ENCODE peak calls at places on chromosomes 4 and X, in four cellular contexts. One of them, this sample, is unnamed. For H3K4me1, the result is how much of the 10 kb centered on the place peaks cover.

GRCh38 chrX:40496728-40497127 is 84.0 kb upstream of the ATP6AP2 start:
- DNase-seq in right cardiac atrium: peak
- DNase-seq in A549: no peak
- DNase-seq in mucosa of descending colon: no peak
- DNase-seq in this sample: no peak

GRCh38 chr4:128847074-128847724 is 37.7 kb downstream of the JADE1 start:
- DNase-seq in right cardiac atrium: no peak
- DNase-seq in mucosa of descending colon: no peak
- DNase-seq in A549: no peak
- DNase-seq in this sample: no peak

GRCh38 chr4:17082186-17082585 is 183.7 kb upstream of the LDB2 start:
- DNase-seq in A549: no peak
- DNase-seq in right cardiac atrium: no peak
- DNase-seq in mucosa of descending colon: no peak
- DNase-seq in this sample: no peak

GRCh38 chrX:10048076-10048475 is 80.9 kb downstream of the CLDN34 start:
- DNase-seq in mucosa of descending colon: no peak
- DNase-seq in A549: no peak
- DNase-seq in right cardiac atrium: no peak
- DNase-seq in this sample: no peak

GRCh38 chr4:126470862-126471261 is 1156.1 kb downstream of the FAT4 start:
- DNase-seq in right cardiac atrium: no peak
- DNase-seq in A549: no peak
- DNase-seq in mucosa of descending colon: no peak
- DNase-seq in this sample: no peak

GRCh38 chrX:45172890-45173289 is 27.8 kb downstream of the DIPK2B start:
- DNase-seq in A549: peak
- DNase-seq in mucosa of descending colon: no peak
- DNase-seq in right cardiac atrium: no peak
- DNase-seq in this sample: no peak

GRCh38 chrX:118423558-118423957 is 72.1 kb upstream of the DOCK11 start:
- DNase-seq in A549: no peak
- DNase-seq in right cardiac atrium: no peak
- DNase-seq in mucosa of descending colon: no peak
- DNase-seq in this sample: no peak

GRCh38 chr4:6143603-6144181 is 56.7 kb downstream of the JAKMIP1 start:
- DNase-seq in A549: no peak
- DNase-seq in right cardiac atrium: no peak
- DNase-seq in mucosa of descending colon: no peak
- DNase-seq in this sample: no peak

GRCh38 chr4:177771645-177772044 is 329.4 kb upstream of the AGA start:
- DNase-seq in A549: no peak
- DNase-seq in right cardiac atrium: no peak
- DNase-seq in mucosa of descending colon: no peak
- DNase-seq in this sample: no peak

GRCh38 chr4:168908093-168908492 is 102.0 kb downstream of the CBR4 start:
- DNase-seq in mucosa of descending colon: no peak
- DNase-seq in A549: no peak
- DNase-seq in right cardiac atrium: no peak
- DNase-seq in this sample: no peak

GRCh38 chr4:164307262-164307661 is 446.7 kb upstream of the SMIM31 start:
- DNase-seq in A549: no peak
- DNase-seq in right cardiac atrium: no peak
- DNase-seq in mucosa of descending colon: no peak
- DNase-seq in this sample: no peak

GRCh38 chr4:116302990-116303735 is 782.2 kb downstream of the TRAM1L1 start:
- DNase-seq in right cardiac atrium: no peak
- DNase-seq in mucosa of descending colon: no peak
- DNase-seq in A549: no peak
- DNase-seq in this sample: no peak

GRCh38 chr4:122854444-122854843 is 27.8 kb downstream of the FGF2 start:
- DNase-seq in mucosa of descending colon: no peak
- DNase-seq in A549: no peak
- DNase-seq in right cardiac atrium: peak
- DNase-seq in this sample: no peak

GRCh38 chr4:122851568-122851967 is 24.9 kb downstream of the FGF2 start:
- DNase-seq in A549: no peak
- DNase-seq in right cardiac atrium: no peak
- DNase-seq in mucosa of descending colon: no peak
- DNase-seq in this sample: no peak

GRCh38 chr4:122857160-122857559 is 30.5 kb downstream of the FGF2 start:
- DNase-seq in A549: no peak
- DNase-seq in mucosa of descending colon: no peak
- DNase-seq in right cardiac atrium: no peak
- DNase-seq in this sample: no peak

GRCh38 chr4:122854860-122855259 is 28.2 kb downstream of the FGF2 start:
- DNase-seq in mucosa of descending colon: no peak
- DNase-seq in right cardiac atrium: peak
- DNase-seq in A549: no peak
- DNase-seq in this sample: no peak

DNA sequence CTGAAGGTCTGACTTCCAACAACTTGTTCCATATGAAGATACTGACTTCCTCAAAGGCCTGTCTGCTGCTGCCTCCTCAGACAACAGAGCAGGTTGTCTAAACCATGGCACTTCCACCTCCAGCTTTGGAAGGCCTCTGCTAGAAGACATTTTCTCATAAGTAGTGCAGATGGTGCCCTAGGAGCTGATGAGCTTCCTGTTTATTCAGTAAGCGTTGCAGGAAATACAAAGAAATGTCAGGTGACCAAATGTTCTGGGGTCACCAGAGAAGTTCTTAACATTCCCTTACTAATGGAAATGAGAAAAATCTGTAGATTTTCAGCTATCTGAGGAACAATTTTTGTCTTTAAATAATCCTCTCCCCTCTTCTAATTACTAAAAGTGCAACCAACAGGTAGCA is 28.9 kb downstream of the FGF2 start:
- DNase-seq in right cardiac atrium: no peak
- DNase-seq in A549: no peak
- DNase-seq in mucosa of descending colon: no peak
- DNase-seq in this sample: no peak
- H3K4me1 ChIP-seq in right cardiac atrium: under half
- H3K4me1 ChIP-seq in A549: half or more
- H3K4me1 ChIP-seq in mucosa of descending colon: under half
- H3K4me1 ChIP-seq in this sample: under half

GRCh38 chr4:184804621-184805020 is 21.1 kb downstream of the ACSL1 start:
- DNase-seq in mucosa of descending colon: no peak
- DNase-seq in A549: no peak
- DNase-seq in right cardiac atrium: no peak
- DNase-seq in this sample: no peak

GRCh38 chr4:184807261-184807660 is 18.5 kb downstream of the ACSL1 start:
- DNase-seq in right cardiac atrium: no peak
- DNase-seq in A549: no peak
- DNase-seq in mucosa of descending colon: no peak
- DNase-seq in this sample: no peak

GRCh38 chr4:184806246-184806550 is 19.6 kb downstream of the ACSL1 start:
- DNase-seq in mucosa of descending colon: no peak
- DNase-seq in right cardiac atrium: no peak
- DNase-seq in A549: no peak
- DNase-seq in this sample: no peak

GRCh38 chr4:184806711-184807110 is 19.1 kb downstream of the ACSL1 start:
- DNase-seq in right cardiac atrium: no peak
- DNase-seq in mucosa of descending colon: no peak
- DNase-seq in A549: no peak
- DNase-seq in this sample: no peak

DNA sequence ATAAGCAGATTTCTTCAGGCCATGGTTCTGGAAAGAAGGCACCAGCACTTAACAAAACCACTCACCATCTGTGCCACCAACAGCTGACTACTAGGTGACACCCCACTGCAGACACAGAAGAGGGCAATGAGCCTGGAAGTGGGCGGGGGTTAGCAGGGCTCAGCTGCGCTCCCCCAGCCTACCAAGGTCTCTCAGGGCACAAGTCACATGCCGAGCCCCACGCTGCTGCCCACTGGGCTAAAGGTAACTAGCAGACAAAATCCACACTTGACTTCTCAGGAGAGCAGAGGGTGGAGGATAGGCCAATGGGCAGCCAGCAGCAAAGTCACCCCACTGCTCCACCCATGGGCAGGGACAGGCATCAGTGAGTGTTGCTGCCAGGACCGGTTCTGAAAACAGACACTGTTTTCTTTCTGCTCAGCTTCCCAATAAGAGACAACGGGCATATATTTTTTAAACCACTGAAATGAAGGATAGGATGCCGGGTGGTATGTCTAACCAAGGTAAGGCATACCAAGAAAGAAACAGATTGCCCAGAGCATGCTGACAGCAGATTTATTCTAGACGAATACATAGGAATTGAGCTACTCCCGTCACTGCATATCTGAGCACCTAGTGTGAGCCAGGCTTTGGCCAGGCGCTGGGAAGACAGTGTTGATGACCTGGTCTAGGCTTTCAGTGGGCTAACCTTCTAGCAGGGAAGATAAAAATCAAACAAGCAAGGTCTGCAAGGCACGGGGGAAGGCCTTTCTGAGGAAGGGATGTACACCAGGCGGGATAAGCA is 20.1 kb downstream of the ACSL1 start:
- DNase-seq in mucosa of descending colon: peak
- DNase-seq in A549: no peak
- DNase-seq in right cardiac atrium: peak
- DNase-seq in this sample: no peak
- H3K4me1 ChIP-seq in mucosa of descending colon: under half
- H3K4me1 ChIP-seq in A549: under half
- H3K4me1 ChIP-seq in right cardiac atrium: under half
- H3K4me1 ChIP-seq in this sample: under half

GRCh38 chr4:186934841-186935443 is 211.3 kb upstream of the FAT1 start:
- DNase-seq in A549: no peak
- DNase-seq in mucosa of descending colon: no peak
- DNase-seq in right cardiac atrium: no peak
- DNase-seq in this sample: no peak

GRCh38 chr4:186936496-186937375 is 213.1 kb upstream of the FAT1 start:
- DNase-seq in A549: peak
- DNase-seq in mucosa of descending colon: no peak
- DNase-seq in right cardiac atrium: no peak
- DNase-seq in this sample: no peak

GRCh38 chr4:186932631-186933150 is 209.0 kb upstream of the FAT1 start:
- DNase-seq in A549: no peak
- DNase-seq in right cardiac atrium: no peak
- DNase-seq in mucosa of descending colon: no peak
- DNase-seq in this sample: no peak

GRCh38 chr4:186934255-186934654 is 210.6 kb upstream of the FAT1 start:
- DNase-seq in mucosa of descending colon: peak
- DNase-seq in right cardiac atrium: no peak
- DNase-seq in A549: no peak
- DNase-seq in this sample: no peak

DNA sequence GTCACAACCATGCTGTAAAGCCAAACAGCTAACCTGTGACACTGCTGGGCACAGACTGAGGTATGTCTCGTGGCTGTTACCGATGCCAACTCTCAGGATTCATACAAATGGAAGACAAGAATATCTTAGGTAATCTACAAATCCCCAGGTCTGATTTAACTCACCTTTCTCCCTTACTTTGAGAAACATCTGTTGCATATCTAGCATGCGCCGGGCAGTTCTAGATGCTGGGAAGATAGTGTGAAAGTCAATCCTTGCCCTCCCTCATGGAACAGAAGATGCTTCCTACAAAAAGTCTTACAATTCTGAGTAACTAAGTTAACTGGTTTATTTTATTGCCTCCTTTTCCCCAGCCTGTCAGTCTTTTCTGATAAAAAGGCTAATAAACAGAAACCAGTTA is 212.2 kb upstream of the FAT1 start:
- DNase-seq in mucosa of descending colon: no peak
- DNase-seq in right cardiac atrium: no peak
- DNase-seq in A549: no peak
- DNase-seq in this sample: no peak
- H3K4me1 ChIP-seq in mucosa of descending colon: under half
- H3K4me1 ChIP-seq in right cardiac atrium: under half
- H3K4me1 ChIP-seq in A549: under half
- H3K4me1 ChIP-seq in this sample: under half

GRCh38 chr4:142355417-142355930 is 490.6 kb downstream of the INPP4B start:
- DNase-seq in mucosa of descending colon: no peak
- DNase-seq in A549: no peak
- DNase-seq in right cardiac atrium: no peak
- DNase-seq in this sample: no peak

GRCh38 chr4:142354041-142354440 is 492.1 kb downstream of the INPP4B start:
- DNase-seq in mucosa of descending colon: no peak
- DNase-seq in A549: no peak
- DNase-seq in right cardiac atrium: no peak
- DNase-seq in this sample: no peak

GRCh38 chr4:142356797-142357196 is 489.3 kb downstream of the INPP4B start:
- DNase-seq in A549: no peak
- DNase-seq in right cardiac atrium: no peak
- DNase-seq in mucosa of descending colon: no peak
- DNase-seq in this sample: no peak

GRCh38 chr4:142354794-142355416 is 491.2 kb downstream of the INPP4B start:
- DNase-seq in right cardiac atrium: no peak
- DNase-seq in A549: no peak
- DNase-seq in mucosa of descending colon: no peak
- DNase-seq in this sample: peak

GRCh38 chr4:142356118-142356759 is 489.9 kb downstream of the INPP4B start:
- DNase-seq in A549: no peak
- DNase-seq in mucosa of descending colon: no peak
- DNase-seq in right cardiac atrium: no peak
- DNase-seq in this sample: no peak
- H3K4me1 ChIP-seq in A549: under half
- H3K4me1 ChIP-seq in mucosa of descending colon: under half
- H3K4me1 ChIP-seq in right cardiac atrium: under half
- H3K4me1 ChIP-seq in this sample: half or more

DNA sequence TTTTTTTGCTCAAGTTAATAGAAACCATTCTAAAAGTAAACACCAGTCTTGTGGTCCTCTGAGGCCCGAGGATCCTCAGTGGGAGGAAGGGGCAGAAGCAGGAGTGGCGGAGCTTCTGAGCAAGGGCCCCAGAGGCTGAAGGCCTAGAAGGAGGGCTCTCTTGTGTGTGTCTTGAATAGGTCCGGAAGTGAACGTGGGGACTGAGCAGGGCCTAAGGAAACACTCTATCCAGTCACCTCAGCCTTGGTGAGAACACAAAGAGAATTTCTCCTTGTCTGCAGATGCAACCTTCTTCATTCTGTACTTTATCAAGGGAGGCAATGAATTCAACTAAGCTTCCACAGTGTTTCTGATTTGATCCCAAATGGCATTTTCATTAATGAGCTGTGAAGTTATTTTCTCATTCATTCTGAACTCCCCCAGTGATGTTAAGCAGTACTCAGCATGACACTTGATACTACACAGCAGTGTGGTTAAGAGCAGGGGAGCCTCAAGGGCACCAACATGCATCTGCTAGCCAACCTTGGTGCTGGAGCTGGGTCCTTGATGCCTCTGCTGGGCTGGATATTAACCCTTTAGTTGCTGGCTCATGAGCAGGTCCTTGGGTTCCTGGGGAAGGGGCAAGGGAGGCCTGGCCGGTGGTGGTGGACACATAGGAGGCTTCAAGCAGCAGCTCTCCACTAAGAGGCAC is 64.7 kb downstream of the RBM47 start:
- DNase-seq in A549: no peak
- DNase-seq in right cardiac atrium: no peak
- DNase-seq in mucosa of descending colon: no peak
- DNase-seq in this sample: no peak
- H3K4me1 ChIP-seq in A549: under half
- H3K4me1 ChIP-seq in right cardiac atrium: under half
- H3K4me1 ChIP-seq in mucosa of descending colon: under half
- H3K4me1 ChIP-seq in this sample: under half

This sample was measured in naive thymus-derived CD4-positive, alpha-beta T cell.